ENCODE peak calls at places on chromosomes 6 and 20, in eight cellular contexts. One of them, this sample, is unnamed.

GRCh38 chr6:128932061-128932460 is 49.1 kb downstream of the LAMA2 start:
- DNase-seq in heart left ventricle: no peak
- DNase-seq in spleen: no peak
- DNase-seq in adrenal gland: no peak
- DNase-seq in HepG2: no peak
- DNase-seq in H1: no peak
- DNase-seq in body of pancreas: no peak
- DNase-seq in stomach: no peak
- DNase-seq in this sample: no peak

GRCh38 chr6:11166948-11167347 is 55.4 kb upstream of the ERVFRD-1 start:
- DNase-seq in heart left ventricle: no peak
- DNase-seq in spleen: no peak
- DNase-seq in adrenal gland: no peak
- DNase-seq in HepG2: no peak
- DNase-seq in H1: no peak
- DNase-seq in body of pancreas: no peak
- DNase-seq in stomach: no peak
- DNase-seq in this sample: no peak

GRCh38 chr20:19944772-19945459 is 72.2 kb upstream of the NAA20 start:
- DNase-seq in heart left ventricle: no peak
- DNase-seq in spleen: no peak
- DNase-seq in adrenal gland: no peak
- DNase-seq in HepG2: no peak
- DNase-seq in H1: no peak
- DNase-seq in body of pancreas: no peak
- DNase-seq in stomach: no peak
- DNase-seq in this sample: no peak

GRCh38 chr20:34296468-34296867 is 6.7 kb downstream of the AHCY start:
- DNase-seq in heart left ventricle: no peak
- DNase-seq in spleen: no peak
- DNase-seq in adrenal gland: no peak
- DNase-seq in HepG2: no peak
- DNase-seq in H1: no peak
- DNase-seq in body of pancreas: no peak
- DNase-seq in stomach: no peak
- DNase-seq in this sample: no peak

GRCh38 chr6:144746902-144747469 is 461.9 kb downstream of the UTRN start:
- DNase-seq in heart left ventricle: no peak
- DNase-seq in spleen: no peak
- DNase-seq in adrenal gland: no peak
- DNase-seq in HepG2: no peak
- DNase-seq in H1: no peak
- DNase-seq in body of pancreas: no peak
- DNase-seq in stomach: no peak
- DNase-seq in this sample: no peak

GRCh38 chr6:1597924-1598323 is 11.8 kb upstream of the FOXC1 start:
- DNase-seq in heart left ventricle: no peak
- DNase-seq in spleen: peak
- DNase-seq in adrenal gland: no peak
- DNase-seq in HepG2: peak
- DNase-seq in H1: no peak
- DNase-seq in body of pancreas: no peak
- DNase-seq in stomach: no peak
- DNase-seq in this sample: no peak

GRCh38 chr6:68967549-68968300 is 332.6 kb downstream of the ADGRB3 start:
- DNase-seq in heart left ventricle: no peak
- DNase-seq in spleen: no peak
- DNase-seq in adrenal gland: peak
- DNase-seq in HepG2: peak
- DNase-seq in H1: peak
- DNase-seq in body of pancreas: peak
- DNase-seq in stomach: peak
- DNase-seq in this sample: peak

GRCh38 chr6:9292975-9293374 is 857.6 kb upstream of the SLC35B3 start:
- DNase-seq in heart left ventricle: no peak
- DNase-seq in spleen: no peak
- DNase-seq in adrenal gland: no peak
- DNase-seq in HepG2: no peak
- DNase-seq in H1: no peak
- DNase-seq in body of pancreas: no peak
- DNase-seq in stomach: no peak
- DNase-seq in this sample: no peak

GRCh38 chr6:38107073-38107472 is 287.5 kb downstream of the ZFAND3 start:
- DNase-seq in heart left ventricle: no peak
- DNase-seq in spleen: no peak
- DNase-seq in adrenal gland: no peak
- DNase-seq in HepG2: no peak
- DNase-seq in H1: no peak
- DNase-seq in body of pancreas: no peak
- DNase-seq in stomach: no peak
- DNase-seq in this sample: no peak

GRCh38 chr6:104813552-104813951 is 46.2 kb downstream of the HACE1 start:
- DNase-seq in heart left ventricle: no peak
- DNase-seq in spleen: no peak
- DNase-seq in adrenal gland: no peak
- DNase-seq in HepG2: no peak
- DNase-seq in H1: no peak
- DNase-seq in body of pancreas: no peak
- DNase-seq in stomach: no peak
- DNase-seq in this sample: no peak

GRCh38 chr20:1320016-1320415 is 8.9 kb downstream of the SDCBP2 start:
- DNase-seq in heart left ventricle: no peak
- DNase-seq in spleen: peak
- DNase-seq in adrenal gland: no peak
- DNase-seq in HepG2: no peak
- DNase-seq in H1: no peak
- DNase-seq in body of pancreas: no peak
- DNase-seq in stomach: no peak
- DNase-seq in this sample: no peak

GRCh38 chr6:4564746-4565145 is 211.5 kb upstream of the CDYL start:
- DNase-seq in heart left ventricle: no peak
- DNase-seq in spleen: no peak
- DNase-seq in adrenal gland: no peak
- DNase-seq in HepG2: no peak
- DNase-seq in H1: peak
- DNase-seq in body of pancreas: no peak
- DNase-seq in stomach: no peak
- DNase-seq in this sample: peak

GRCh38 chr6:104941694-104942177 is 15.2 kb upstream of the LIN28B start:
- DNase-seq in heart left ventricle: no peak
- DNase-seq in spleen: no peak
- DNase-seq in adrenal gland: no peak
- DNase-seq in HepG2: no peak
- DNase-seq in H1: no peak
- DNase-seq in body of pancreas: no peak
- DNase-seq in stomach: no peak
- DNase-seq in this sample: no peak

GRCh38 chr20:52269327-52269726 is 77.7 kb upstream of the ZFP64 start:
- DNase-seq in heart left ventricle: no peak
- DNase-seq in spleen: no peak
- DNase-seq in adrenal gland: no peak
- DNase-seq in HepG2: no peak
- DNase-seq in H1: no peak
- DNase-seq in body of pancreas: no peak
- DNase-seq in stomach: no peak
- DNase-seq in this sample: peak

GRCh38 chr6:26270903-26271639 is 93.9 kb upstream of the BTN3A2 start:
- DNase-seq in heart left ventricle: peak
- DNase-seq in spleen: peak
- DNase-seq in adrenal gland: peak
- DNase-seq in HepG2: no peak
- DNase-seq in H1: peak
- DNase-seq in body of pancreas: peak
- DNase-seq in stomach: peak
- DNase-seq in this sample: peak

GRCh38 chr6:142746524-142746923 is 198.5 kb downstream of the HIVEP2 start:
- DNase-seq in heart left ventricle: no peak
- DNase-seq in spleen: no peak
- DNase-seq in adrenal gland: peak
- DNase-seq in HepG2: peak
- DNase-seq in H1: peak
- DNase-seq in body of pancreas: peak
- DNase-seq in stomach: no peak
- DNase-seq in this sample: no peak

GRCh38 chr6:79234150-79235022 is at the start of gene HMGN3:
- DNase-seq in heart left ventricle: peak
- DNase-seq in spleen: peak
- DNase-seq in adrenal gland: peak
- DNase-seq in HepG2: peak
- DNase-seq in H1: peak
- DNase-seq in body of pancreas: peak
- DNase-seq in stomach: peak
- DNase-seq in this sample: peak
- TF ChIP-seq POLR2A in heart left ventricle: no peak
- TF ChIP-seq POLR2A in spleen: no peak
- TF ChIP-seq POLR2A in adrenal gland: peak
- TF ChIP-seq POLR2A in HepG2: peak
- TF ChIP-seq POLR2A in H1: peak
- TF ChIP-seq POLR2A in body of pancreas: peak
- TF ChIP-seq POLR2A in stomach: no peak
- TF ChIP-seq POLR2A in this sample: no peak

GRCh38 chr6:52081237-52081636 is 6.2 kb downstream of the PKHD1 start:
- DNase-seq in heart left ventricle: no peak
- DNase-seq in spleen: no peak
- DNase-seq in adrenal gland: no peak
- DNase-seq in HepG2: no peak
- DNase-seq in H1: no peak
- DNase-seq in body of pancreas: no peak
- DNase-seq in stomach: no peak
- DNase-seq in this sample: no peak

GRCh38 chr6:52077180-52077884 is 10.1 kb downstream of the PKHD1 start:
- DNase-seq in heart left ventricle: no peak
- DNase-seq in spleen: no peak
- DNase-seq in adrenal gland: no peak
- DNase-seq in HepG2: no peak
- DNase-seq in H1: no peak
- DNase-seq in body of pancreas: peak
- DNase-seq in stomach: no peak
- DNase-seq in this sample: no peak

GRCh38 chr6:52074155-52074554 is 13.3 kb downstream of the PKHD1 start:
- DNase-seq in heart left ventricle: no peak
- DNase-seq in spleen: no peak
- DNase-seq in adrenal gland: no peak
- DNase-seq in HepG2: no peak
- DNase-seq in H1: no peak
- DNase-seq in body of pancreas: no peak
- DNase-seq in stomach: no peak
- DNase-seq in this sample: no peak

GRCh38 chr6:52076791-52077179 is 10.6 kb downstream of the PKHD1 start:
- DNase-seq in heart left ventricle: no peak
- DNase-seq in spleen: no peak
- DNase-seq in adrenal gland: no peak
- DNase-seq in HepG2: no peak
- DNase-seq in H1: no peak
- DNase-seq in body of pancreas: no peak
- DNase-seq in stomach: no peak
- DNase-seq in this sample: no peak

GRCh38 chr6:52077961-52078613 is 9.3 kb downstream of the PKHD1 start:
- DNase-seq in heart left ventricle: no peak
- DNase-seq in spleen: no peak
- DNase-seq in adrenal gland: no peak
- DNase-seq in HepG2: no peak
- DNase-seq in H1: no peak
- DNase-seq in body of pancreas: peak
- DNase-seq in stomach: no peak
- DNase-seq in this sample: no peak
- H3K4me3 ChIP-seq in heart left ventricle: no peak
- H3K4me3 ChIP-seq in spleen: no peak
- H3K4me3 ChIP-seq in adrenal gland: no peak
- H3K4me3 ChIP-seq in HepG2: no peak
- H3K4me3 ChIP-seq in H1: no peak
- H3K4me3 ChIP-seq in body of pancreas: no peak
- H3K4me3 ChIP-seq in stomach: no peak
- H3K4me3 ChIP-seq in this sample: no peak

GRCh38 chr6:2873643-2874042 is 29.5 kb downstream of the SERPINB9 start:
- DNase-seq in heart left ventricle: no peak
- DNase-seq in spleen: no peak
- DNase-seq in adrenal gland: no peak
- DNase-seq in HepG2: no peak
- DNase-seq in H1: no peak
- DNase-seq in body of pancreas: no peak
- DNase-seq in stomach: no peak
- DNase-seq in this sample: no peak

GRCh38 chr6:2877960-2878359 is 25.1 kb downstream of the SERPINB9 start:
- DNase-seq in heart left ventricle: no peak
- DNase-seq in spleen: no peak
- DNase-seq in adrenal gland: no peak
- DNase-seq in HepG2: no peak
- DNase-seq in H1: no peak
- DNase-seq in body of pancreas: no peak
- DNase-seq in stomach: no peak
- DNase-seq in this sample: no peak

GRCh38 chr6:2877057-2877882 is 25.8 kb downstream of the SERPINB9 start:
- DNase-seq in heart left ventricle: peak
- DNase-seq in spleen: no peak
- DNase-seq in adrenal gland: no peak
- DNase-seq in HepG2: peak
- DNase-seq in H1: no peak
- DNase-seq in body of pancreas: no peak
- DNase-seq in stomach: no peak
- DNase-seq in this sample: no peak

GRCh38 chr6:2875840-2876207 is 27.3 kb downstream of the SERPINB9 start:
- DNase-seq in heart left ventricle: peak
- DNase-seq in spleen: peak
- DNase-seq in adrenal gland: peak
- DNase-seq in HepG2: no peak
- DNase-seq in H1: no peak
- DNase-seq in body of pancreas: no peak
- DNase-seq in stomach: no peak
- DNase-seq in this sample: no peak

GRCh38 chr6:2876210-2877056 is 26.7 kb downstream of the SERPINB9 start:
- DNase-seq in heart left ventricle: peak
- DNase-seq in spleen: peak
- DNase-seq in adrenal gland: peak
- DNase-seq in HepG2: peak
- DNase-seq in H1: no peak
- DNase-seq in body of pancreas: peak
- DNase-seq in stomach: peak
- DNase-seq in this sample: no peak
- TF ChIP-seq POLR2A in heart left ventricle: no peak
- TF ChIP-seq POLR2A in spleen: no peak
- TF ChIP-seq POLR2A in adrenal gland: peak
- TF ChIP-seq POLR2A in HepG2: peak
- TF ChIP-seq POLR2A in H1: no peak
- TF ChIP-seq POLR2A in body of pancreas: no peak
- TF ChIP-seq POLR2A in stomach: no peak
- TF ChIP-seq POLR2A in this sample: no peak

DNA sequence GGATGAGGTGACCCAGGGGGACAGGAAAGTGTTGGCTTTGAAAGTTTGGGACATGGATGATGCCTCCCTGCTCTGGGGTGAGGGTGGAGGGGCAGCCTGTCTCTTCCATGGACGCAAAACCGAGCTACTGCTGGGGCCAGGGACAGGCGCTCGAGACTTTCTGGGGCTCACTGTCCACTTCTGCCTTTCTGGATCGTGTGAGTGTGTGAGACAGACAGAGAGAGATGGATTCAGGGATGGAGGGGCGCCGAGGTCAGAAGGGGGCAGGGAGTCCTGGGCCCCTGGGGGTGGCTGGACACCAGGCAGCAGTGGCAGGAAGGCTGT is 78.0 kb upstream of the GATA5 start:
- DNase-seq in heart left ventricle: no peak
- DNase-seq in spleen: no peak
- DNase-seq in adrenal gland: no peak
- DNase-seq in HepG2: no peak
- DNase-seq in H1: no peak
- DNase-seq in body of pancreas: no peak
- DNase-seq in stomach: no peak
- DNase-seq in this sample: no peak
- H3K4me3 ChIP-seq in heart left ventricle: peak
- H3K4me3 ChIP-seq in spleen: no peak
- H3K4me3 ChIP-seq in adrenal gland: no peak
- H3K4me3 ChIP-seq in HepG2: no peak
- H3K4me3 ChIP-seq in H1: no peak
- H3K4me3 ChIP-seq in body of pancreas: no peak
- H3K4me3 ChIP-seq in stomach: peak
- H3K4me3 ChIP-seq in this sample: no peak